ENCODE peak calls at places on chromosomes 1 and 21, in nine cellular contexts. Y is CD4-positive, CD25-positive, alpha-beta regulatory T cell; I is cardiac muscle cell; W is tibial artery; U is spleen; D is ovary; S is fibroblast of lung; K is prostate gland; E is CD4-positive, alpha-beta memory T cell. P is an unnamed sample.

GRCh38 chr1:154474802-154475201 is 27.2 kb upstream of the TDRD10 start:
- DNase-seq in Y (no peak), I (no peak), W (peak; percentile 43), U (no peak), D (no peak), S (peak; percentile 94), K (no peak), E (no peak), P (no peak)

GRCh38 chr1:201226178-201226514 is 35.5 kb downstream of the IGFN1 start:
- DNase-seq in Y (no peak), I (no peak), W (no peak), U (no peak), D (no peak), S (no peak), K (no peak), E (no peak), P (no peak)

GRCh38 chr1:87045757-87046422 is 131.5 kb downstream of the HS2ST1 start:
- DNase-seq in Y (peak; percentile 56), I (no peak), W (no peak), U (no peak), D (no peak), S (peak; percentile 63), K (no peak), E (peak; percentile 81), P (no peak)

GRCh38 chr1:168442931-168443330 is 100.9 kb downstream of the XCL2 start:
- DNase-seq in Y (no peak), I (no peak), W (no peak), U (no peak), D (no peak), S (no peak), K (no peak), E (no peak), P (no peak)

GRCh38 chr1:59779949-59780348 is 34.8 kb upstream of the HOOK1 start:
- DNase-seq in Y (no peak), I (no peak), W (no peak), U (no peak), D (no peak), S (no peak), K (no peak), E (no peak), P (peak; percentile 11)

GRCh38 chr1:61672376-61672775 is 52.6 kb downstream of the TM2D1 start:
- DNase-seq in Y (no peak), I (no peak), W (no peak), U (no peak), D (no peak), S (no peak), K (no peak), E (no peak), P (no peak)

GRCh38 chr1:88802950-88803349 is 88.4 kb downstream of the GTF2B start:
- DNase-seq in Y (no peak), I (no peak), W (no peak), U (no peak), D (no peak), S (peak; percentile 77), K (no peak), E (no peak), P (no peak)

GRCh38 chr1:202310071-202310725 is 31.5 kb downstream of the UBE2T start:
- DNase-seq in Y (no peak), I (no peak), W (no peak), U (no peak), D (no peak), S (no peak), K (no peak), E (no peak), P (no peak)

GRCh38 chr1:57278558-57278957 is 145.3 kb downstream of the DAB1 start:
- DNase-seq in Y (no peak), I (no peak), W (no peak), U (no peak), D (no peak), S (no peak), K (no peak), E (no peak), P (no peak)

GRCh38 chr1:61083799-61084385 is 1.5 kb downstream of the NFIA start:
- DNase-seq in Y (no peak), I (no peak), W (no peak), U (no peak), D (no peak), S (peak; percentile 13), K (no peak), E (no peak), P (no peak)

GRCh38 chr1:61960999-61961398 is 218.7 kb downstream of the PATJ start:
- DNase-seq in Y (no peak), I (no peak), W (no peak), U (no peak), D (no peak), S (no peak), K (no peak), E (no peak), P (no peak)

GRCh38 chr21:42537106-42537742 is 23.6 kb downstream of the SLC37A1 start:
- DNase-seq in Y (peak; percentile 43), I (no peak), W (no peak), U (no peak), D (no peak), S (no peak), K (no peak), E (no peak), P (peak; percentile 19)

GRCh38 chr1:51193564-51193963 is 42.5 kb upstream of the RNF11 start:
- DNase-seq in Y (no peak), I (no peak), W (no peak), U (no peak), D (no peak), S (no peak), K (no peak), E (no peak), P (no peak)

GRCh38 chr1:66415326-66415725 is 118.6 kb upstream of the SGIP1 start:
- DNase-seq in Y (no peak), I (no peak), W (no peak), U (no peak), D (no peak), S (no peak), K (no peak), E (no peak), P (no peak)

GRCh38 chr1:78004719-78005346 is at the start of gene DNAJB4:
- DNase-seq in Y (peak; percentile 97), I (peak; percentile 96), W (peak; percentile 83), U (no peak), D (peak; percentile 69), S (peak; percentile 98), K (peak; percentile 83), E (peak; percentile 90), P (peak; percentile 69)

DNA sequence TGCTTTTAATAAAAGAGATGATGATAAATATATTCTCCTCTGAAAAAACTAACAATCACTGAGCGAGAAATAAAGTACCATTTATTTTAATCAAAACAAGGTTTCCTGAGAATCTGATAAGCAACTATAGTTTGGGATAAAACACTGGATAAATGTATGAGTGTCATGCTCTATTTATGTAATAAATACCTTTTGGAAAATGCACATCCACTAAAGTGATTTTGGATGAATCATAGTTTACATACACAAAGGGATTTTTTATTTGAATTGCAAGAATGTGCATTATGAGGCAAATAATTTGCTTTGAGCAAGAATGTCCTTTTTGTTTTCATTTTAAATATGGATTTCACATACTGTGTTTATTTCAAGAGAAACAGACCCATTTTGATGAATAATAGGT is 1483.5 kb downstream of the MRPL39 start:
- DNase-seq in Y (no peak), I (no peak), W (no peak), U (no peak), D (no peak), S (peak; percentile 6), K (no peak), E (no peak), P (no peak)
- H3K4me3 ChIP-seq in Y (no peak overlapping the region), I (no peak overlapping the region), W (no peak overlapping the region), U (no peak overlapping the region), D (no peak overlapping the region), S (no peak overlapping the region), K (no peak overlapping the region), E (no peak overlapping the region), P (no peak overlapping the region)

DNA sequence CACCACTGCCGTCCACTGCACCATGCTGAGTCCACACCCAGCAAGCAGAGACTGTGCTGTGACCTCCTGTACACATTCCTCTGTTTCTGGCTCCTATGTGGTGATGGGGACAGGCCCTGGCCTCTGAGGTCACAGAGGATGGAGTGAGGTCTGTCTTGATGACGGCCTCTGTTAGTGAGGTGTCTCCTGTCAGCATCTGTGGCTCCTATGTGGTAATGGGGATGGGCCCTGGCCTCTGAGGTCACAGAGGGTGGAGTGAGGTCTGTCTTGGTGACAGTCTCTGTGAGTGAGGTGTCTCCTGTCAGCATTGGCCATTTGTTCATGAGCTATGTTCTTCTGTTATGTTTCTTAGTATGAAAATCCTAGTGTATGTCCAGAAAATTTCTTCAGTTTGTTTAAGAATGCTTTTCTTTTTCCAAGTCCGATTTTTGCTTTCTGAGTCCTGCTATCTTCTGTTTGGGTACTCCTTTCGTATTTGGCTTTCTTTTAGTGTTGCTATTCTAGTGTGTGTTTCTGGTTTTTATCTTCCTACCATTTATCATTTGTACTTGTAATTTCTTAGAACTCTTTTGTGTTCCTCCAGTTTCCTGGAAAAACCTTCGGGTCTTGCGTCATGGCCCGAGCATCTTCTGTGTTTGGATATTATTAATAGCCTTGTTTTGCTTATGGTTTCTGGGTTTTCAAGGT is 13.4 kb downstream of the SNAP47 start:
- DNase-seq in Y (peak; percentile 86), I (no peak), W (no peak), U (no peak), D (peak; percentile 79), S (no peak), K (no peak), E (peak; percentile 62), P (no peak)
- H3K4me1 ChIP-seq in Y (peaks cover 22% of the 10 kb centered on the region), I (no peaks in the 10 kb centered on the region), W (peaks cover 2% of the 10 kb centered on the region), U (peaks cover 2% of the 10 kb centered on the region), D (peaks cover 44% of the 10 kb centered on the region), S (no peaks in the 10 kb centered on the region), K (peaks cover 4% of the 10 kb centered on the region), E (peaks cover 56% of the 10 kb centered on the region), P (no peaks in the 10 kb centered on the region)

GRCh38 chr1:9630331-9631081 is 21.0 kb upstream of the PIK3CD start:
- DNase-seq in Y (peak; percentile 54), I (no peak), W (no peak), U (no peak), D (no peak), S (no peak), K (no peak), E (peak; percentile 47), P (no peak)
- H3K4me3 ChIP-seq in Y (peak overlapping the region; percentile 92), I (no peak overlapping the region), W (no peak overlapping the region), U (peak overlapping the region; percentile 30), D (no peak overlapping the region), S (no peak overlapping the region), K (no peak overlapping the region), E (peak overlapping the region; percentile 95), P (no peak overlapping the region)

GRCh38 chr1:19480282-19480681 is 5.1 kb downstream of the CAPZB start:
- DNase-seq in Y (no peak), I (no peak), W (no peak), U (no peak), D (no peak), S (no peak), K (no peak), E (no peak), P (no peak)

GRCh38 chr1:19476440-19477190 is 8.7 kb downstream of the CAPZB start:
- DNase-seq in Y (peak; percentile 79), I (no peak), W (no peak), U (peak; percentile 85), D (no peak), S (peak; percentile 59), K (no peak), E (peak; percentile 62), P (no peak)

GRCh38 chr1:19479351-19480120 is 5.8 kb downstream of the CAPZB start:
- DNase-seq in Y (no peak), I (no peak), W (no peak), U (no peak), D (no peak), S (no peak), K (no peak), E (no peak), P (no peak)

GRCh38 chr1:19477284-19478240 is 7.8 kb downstream of the CAPZB start:
- DNase-seq in Y (peak; percentile 68), I (no peak), W (no peak), U (peak; percentile 88), D (no peak), S (no peak), K (no peak), E (peak; percentile 43), P (no peak)

GRCh38 chr1:19478241-19478780 is 7.0 kb downstream of the CAPZB start:
- DNase-seq in Y (no peak), I (no peak), W (no peak), U (no peak), D (no peak), S (no peak), K (no peak), E (no peak), P (no peak)
- H3K4me1 ChIP-seq in Y (peaks cover 99% of the 10 kb centered on the region), I (peaks cover 41% of the 10 kb centered on the region), W (peaks cover 69% of the 10 kb centered on the region), U (peaks cover 78% of the 10 kb centered on the region), D (peaks cover 33% of the 10 kb centered on the region), S (peaks cover 28% of the 10 kb centered on the region), K (peaks cover 37% of the 10 kb centered on the region), E (peaks cover 100% of the 10 kb centered on the region), P (no peaks in the 10 kb centered on the region)

P was measured in Caco-2.